ENCODE peak calls at places on chromosome 2, in five cellular contexts. I is activated CD4-positive, alpha-beta T cell treated with anti-CD3 and anti-CD28 coated beads, Interleukin-2, amount 50 U/mL, for 24 hours; T is NCI-H2029; E is stimulated activated CD4-positive, alpha-beta T cell treated with anti-CD3 and anti-CD28 coated beads, Interleukin-2, amount 100 ng/mL, for 4 hours; C is fibroblast of the conjunctiva. J is an unnamed sample.

GRCh38 chr2:116809074-116809473 is 1005.4 kb upstream of the DDX18 start:
- DNase-seq in T (no peak), I (no peak), E (no peak), C (peak), J (no peak)

GRCh38 chr2:196783431-196784094 is 15.9 kb downstream of the GTF3C3 start:
- DNase-seq in C (no peak), E (no peak), T (no peak), I (peak), J (no peak)

GRCh38 chr2:229089806-229090205 is 181.3 kb downstream of the PID1 start:
- DNase-seq in C (no peak), T (no peak), I (no peak), E (no peak), J (no peak)

GRCh38 chr2:45301307-45302010 is 292.2 kb upstream of the SIX2 start:
- DNase-seq in T (peak), I (no peak), E (no peak), C (no peak), J (no peak)

GRCh38 chr2:66587216-66587615 is 152.3 kb downstream of the MEIS1 start:
- DNase-seq in I (no peak), E (no peak), T (peak), C (no peak), J (no peak)

GRCh38 chr2:221402072-221402471 is 170.0 kb downstream of the EPHA4 start:
- DNase-seq in C (peak), E (no peak), I (no peak), T (no peak), J (peak)

GRCh38 chr2:33432871-33433270 is 43.6 kb upstream of the RASGRP3 start:
- DNase-seq in E (no peak), I (no peak), C (no peak), T (no peak), J (no peak)

GRCh38 chr2:180033993-180034894 is 27.1 kb upstream of the CWC22 start:
- DNase-seq in T (peak), E (no peak), C (peak), I (no peak), J (no peak)

GRCh38 chr2:34162236-34162635 is 563.1 kb upstream of the FAM98A start:
- DNase-seq in T (no peak), I (no peak), C (no peak), E (no peak), J (no peak)

GRCh38 chr2:97669448-97669847 is at the start of gene C2orf92:
- DNase-seq in E (no peak), I (no peak), T (no peak), C (no peak), J (no peak)

GRCh38 chr2:24827321-24828261 is 34.4 kb downstream of the CENPO start:
- DNase-seq in T (peak), I (peak), C (peak), E (peak), J (peak)

GRCh38 chr2:174711206-174711605 is 53.1 kb downstream of the CHRNA1 start:
- DNase-seq in T (no peak), E (no peak), I (no peak), C (no peak), J (no peak)

GRCh38 chr2:42110287-42110973 is 58.7 kb upstream of the EML4 start:
- DNase-seq in I (no peak), E (no peak), T (no peak), C (peak), J (no peak)

GRCh38 chr2:112582314-112582746 is 2.1 kb upstream of the CHCHD5 start:
- DNase-seq in C (peak), T (peak), I (peak), E (peak), J (peak)

GRCh38 chr2:74597456-74597855 is 42.9 kb downstream of the DOK1 start:
- DNase-seq in E (no peak), I (no peak), T (peak), C (no peak), J (no peak)

GRCh38 chr2:147487286-147487979 is 357.4 kb upstream of the ACVR2A start:
- DNase-seq in I (no peak), T (no peak), E (no peak), C (no peak), J (no peak)

GRCh38 chr2:161337247-161337646 is 29.0 kb downstream of the PSMD14 start:
- DNase-seq in E (no peak), T (no peak), C (no peak), I (no peak), J (no peak)

GRCh38 chr2:219983836-219984235 is 356.4 kb downstream of the SLC4A3 start:
- DNase-seq in C (no peak), I (no peak), T (no peak), E (no peak), J (no peak)

GRCh38 chr2:26246818-26247217 is 2.1 kb downstream of the HADHB start:
- DNase-seq in E (no peak), I (no peak), T (no peak), C (no peak), J (no peak)

GRCh38 chr2:219289195-219289536 is 10.0 kb downstream of the DNAJB2 start:
- DNase-seq in E (no peak), I (no peak), T (no peak), C (no peak), J (no peak)

GRCh38 chr2:157190151-157190550 is 67.4 kb upstream of the GALNT5 start:
- DNase-seq in C (no peak), E (no peak), I (no peak), T (no peak), J (no peak)

GRCh38 chr2:238433941-238434845 is 7.5 kb downstream of the ASB1 start:
- DNase-seq in T (no peak), C (peak), I (no peak), E (no peak), J (peak)

GRCh38 chr2:191350826-191351225 is 105.6 kb downstream of the MYO1B start:
- DNase-seq in C (no peak), I (no peak), T (no peak), E (no peak), J (no peak)

GRCh38 chr2:202102425-202103005 is 29.5 kb downstream of the KIAA2012 start:
- DNase-seq in E (no peak), I (no peak), C (no peak), T (no peak), J (no peak)

GRCh38 chr2:149765636-149766035 is 178.1 kb upstream of the MMADHC start:
- DNase-seq in E (no peak), C (no peak), I (no peak), T (no peak), J (no peak)

GRCh38 chr2:18456026-18456425 is 104.4 kb downstream of the RDH14 start:
- DNase-seq in I (no peak), C (no peak), T (no peak), E (no peak), J (no peak)

GRCh38 chr2:38176619-38177021 is 100.7 kb upstream of the CYP1B1 start:
- DNase-seq in C (peak), E (no peak), I (no peak), T (no peak), J (no peak)

GRCh38 chr2:222000326-222000725 is 298.5 kb downstream of the PAX3 start:
- DNase-seq in T (no peak), C (peak), E (no peak), I (no peak), J (peak)

GRCh38 chr2:227280895-227281294 is 44.2 kb upstream of the MFF start:
- DNase-seq in T (no peak), I (no peak), E (no peak), C (no peak), J (no peak)